ENCODE peak calls at places on chromosomes 3 and 15, in nine cellular contexts. H is NCI-H1092; O is HuH-7.5; J is RWPE2; X is endothelial cell; F is SK-N-SH; A is PC-9; D is RKO; S is activated CD8-positive, alpha-beta memory T cell treated with anti-CD3 and anti-CD28 coated beads, Interleukin-2, amount 50 U/mL, for 48 hours. Z is an unnamed sample.

GRCh38 chr3:194971965-194972364 is 286.3 kb downstream of the FAM43A start:
- DNase-seq in H (no peak), O (no peak), J (no peak), X (no peak), F (no peak), A (no peak), D (peak; percentile 22), S (no peak), Z (no peak)

GRCh38 chr3:81789686-81790085 is 28.2 kb upstream of the GBE1 start:
- DNase-seq in H (no peak), O (no peak), J (no peak), X (no peak), F (no peak), A (no peak), D (no peak), S (no peak), Z (no peak)

GRCh38 chr3:46360904-46361303 is 7.0 kb downstream of the CCR2 start:
- DNase-seq in H (no peak), O (no peak), J (no peak), X (no peak), F (no peak), A (no peak), D (no peak), S (no peak), Z (peak; percentile 46)

GRCh38 chr15:81152339-81152738 is 18.3 kb downstream of the CFAP161 start:
- DNase-seq in H (peak; percentile 0), O (no peak), J (no peak), X (no peak), F (no peak), A (no peak), D (peak; percentile 25), S (no peak), Z (no peak)

GRCh38 chr3:123067689-123068226 is 933 bp downstream of the PDIA5 start:
- DNase-seq in H (no peak), O (no peak), J (no peak), X (no peak), F (no peak), A (no peak), D (peak; percentile 46), S (no peak), Z (no peak)

GRCh38 chr3:83317605-83318004 is 1556.2 kb upstream of the GBE1 start:
- DNase-seq in H (no peak), O (no peak), J (no peak), X (no peak), F (no peak), A (no peak), D (no peak), S (no peak), Z (no peak)

GRCh38 chr15:51503003-51503402 is 119.6 kb downstream of the DMXL2 start:
- DNase-seq in H (no peak), O (no peak), J (no peak), X (no peak), F (no peak), A (no peak), D (no peak), S (no peak), Z (no peak)

GRCh38 chr15:100002787-100003536 is 269.7 kb upstream of the LYSMD4 start:
- DNase-seq in H (no peak), O (no peak), J (peak; percentile 57), X (no peak), F (no peak), A (no peak), D (no peak), S (no peak), Z (no peak)

GRCh38 chr15:29259233-29259632 is 10.4 kb downstream of the NSMCE3 start:
- DNase-seq in H (no peak), O (no peak), J (no peak), X (no peak), F (no peak), A (no peak), D (no peak), S (no peak), Z (no peak)

GRCh38 chr3:23481660-23482278 is 278.6 kb downstream of the UBE2E2 start:
- DNase-seq in H (no peak), O (no peak), J (no peak), X (no peak), F (peak; percentile 34), A (no peak), D (no peak), S (no peak), Z (peak; percentile 21)

GRCh38 chr3:29185706-29186105 is 95.2 kb upstream of the RBMS3 start:
- DNase-seq in H (no peak), O (no peak), J (no peak), X (no peak), F (no peak), A (no peak), D (no peak), S (no peak), Z (no peak)

GRCh38 chr15:57330619-57331018 is 45.7 kb upstream of the CGNL1 start:
- DNase-seq in H (no peak), O (no peak), J (no peak), X (no peak), F (no peak), A (no peak), D (no peak), S (no peak), Z (no peak)

Z was measured in retina.